ENCODE peak calls at places on chromosomes 16 and 17, in four cellular contexts. E, D, Z and O are unnamed samples.

GRCh38 chr16:59210955-59211541 is 476.9 kb upstream of the GOT2 start:
- DNase-seq in E (peak), D (peak), Z (no peak), O (peak)

GRCh38 chr17:42670199-42670924 is 6.4 kb downstream of the PLEKHH3 start:
- DNase-seq in E (no peak), D (no peak), Z (no peak), O (peak)

GRCh38 chr17:65978881-65979280 is 213.1 kb downstream of the CEP112 start:
- DNase-seq in E (no peak), D (peak), Z (no peak), O (no peak)

GRCh38 chr17:30334421-30334820 is 564 bp upstream of the TMIGD1 start:
- DNase-seq in E (no peak), D (no peak), Z (peak), O (no peak)

GRCh38 chr17:28460901-28461300 is 12.5 kb upstream of the SLC13A2 start:
- DNase-seq in E (no peak), D (no peak), Z (peak), O (no peak)

GRCh38 chr17:8954339-8954738 is 11.2 kb downstream of the PIK3R5 start:
- DNase-seq in E (peak), D (no peak), Z (peak), O (peak)

GRCh38 chr17:72338847-72339790 is 218.3 kb downstream of the SOX9 start:
- DNase-seq in E (peak), D (peak), Z (no peak), O (no peak)

GRCh38 chr17:81832608-81833159 is 407 bp downstream of the MCRIP1 start:
- DNase-seq in E (peak), D (no peak), Z (no peak), O (peak)

DNA sequence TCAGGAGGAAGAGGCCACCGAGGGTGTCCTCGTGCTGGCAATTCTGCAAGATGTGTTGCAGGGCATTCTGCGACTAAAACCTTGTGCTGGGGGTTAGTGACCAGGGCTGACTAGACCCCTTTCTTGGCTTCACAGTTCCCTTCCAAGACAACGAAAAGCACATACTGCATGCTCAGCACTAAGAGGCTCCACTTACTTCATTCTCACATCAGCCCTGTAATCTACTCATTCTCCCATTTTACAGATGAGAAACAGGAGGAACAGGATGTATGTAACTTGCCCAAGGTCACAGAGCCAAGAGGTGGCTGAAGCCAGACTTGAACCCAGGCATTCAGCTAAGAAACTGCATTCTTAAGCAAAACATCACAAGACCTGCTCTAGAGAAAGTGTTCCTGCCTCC is 5.3 kb upstream of the PHOSPHO1 start:
- DNase-seq in E (no peak), D (no peak), Z (no peak), O (no peak)
- TF ChIP-seq POLR2A in E (no peak), D (no peak), Z (no peak), O (no peak)

GRCh38 chr17:2776589-2777241 is 19.5 kb upstream of the RAP1GAP2 start:
- DNase-seq in E (no peak), D (no peak), Z (no peak), O (peak)
- H3K4me3 ChIP-seq in E (no peak), D (no peak), Z (peak), O (peak)

GRCh38 chr17:524570-524969 is 172.0 kb upstream of the RPH3AL start:
- DNase-seq in E (no peak), D (no peak), Z (no peak), O (no peak)
- TF ChIP-seq POLR2A in E (no peak), D (no peak), Z (no peak), O (no peak)

GRCh38 chr16:29789775-29790182 is 772 bp upstream of the KIF22 start:
- DNase-seq in E (no peak), D (no peak), Z (no peak), O (peak)

GRCh38 chr16:29794231-29794710 is 3.7 kb downstream of the KIF22 start:
- DNase-seq in E (no peak), D (no peak), Z (no peak), O (no peak)

GRCh38 chr16:29790183-29790948 is at the start of gene KIF22:
- DNase-seq in E (peak), D (peak), Z (peak), O (peak)

GRCh38 chr16:29790949-29791844 is 646 bp downstream of the KIF22 start:
- DNase-seq in E (no peak), D (no peak), Z (no peak), O (no peak)

GRCh38 chr16:29791845-29792797 is 1.6 kb downstream of the KIF22 start:
- DNase-seq in E (no peak), D (no peak), Z (no peak), O (no peak)
- H3K4me3 ChIP-seq in E (no peak), D (peak), Z (no peak), O (no peak)

DNA sequence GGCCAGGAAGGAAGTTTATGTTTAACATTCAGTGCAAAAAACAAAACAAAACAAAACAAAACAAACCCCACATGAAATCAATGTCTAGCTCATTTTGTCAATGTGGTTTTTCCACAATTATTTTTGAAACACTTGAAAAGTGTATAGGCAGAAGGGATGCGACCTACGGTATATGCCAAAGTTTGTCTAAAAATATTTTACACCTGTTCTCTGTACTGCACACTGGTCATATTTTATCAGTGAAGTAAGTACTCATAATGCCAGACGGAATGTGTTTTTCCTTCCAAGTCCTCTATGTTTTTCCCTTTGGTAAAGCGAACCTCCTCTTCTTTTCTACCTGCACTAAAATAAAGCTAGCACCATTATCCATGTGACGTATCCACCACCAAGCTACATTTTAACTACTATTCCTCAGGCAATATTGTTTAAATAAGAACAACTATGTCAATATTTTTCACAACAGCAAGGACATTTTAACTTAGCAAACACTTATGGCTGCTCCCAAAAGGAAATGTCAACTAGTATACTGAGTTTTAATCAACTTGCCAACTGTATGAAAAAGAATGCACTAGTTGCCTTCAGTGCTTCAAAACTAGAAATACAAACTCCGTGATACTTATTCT is 10.3 kb downstream of the TOB1 start:
- DNase-seq in E (no peak), D (no peak), Z (no peak), O (no peak)
- TF ChIP-seq POLR2A in E (no peak), D (no peak), Z (no peak), O (no peak)